ENCODE peak calls at places on chromosomes 7 and 10, in four cellular contexts. D, L, U and Z are unnamed samples. For H3K4me1, the result is how much of the 10 kb centered on the place peaks cover.

GRCh38 chr10:10330481-10330880 is 687.2 kb upstream of the CELF2 start:
- DNase-seq in D (no peak), L (no peak), U (no peak), Z (no peak)

GRCh38 chr10:129136866-129137415 is 330.1 kb upstream of the MGMT start:
- DNase-seq in D (no peak), L (no peak), U (no peak), Z (no peak)

GRCh38 chr10:83522881-83523386 is 616.4 kb upstream of the GHITM start:
- DNase-seq in D (no peak), L (no peak), U (no peak), Z (no peak)

GRCh38 chr7:133742709-133743538 is 384.2 kb upstream of the LRGUK start:
- DNase-seq in D (no peak), L (no peak), U (no peak), Z (no peak)

GRCh38 chr10:12308102-12308501 is 41.2 kb upstream of the CAMK1D start:
- DNase-seq in D (no peak), L (no peak), U (no peak), Z (no peak)

GRCh38 chr7:149669121-149669818 is 104.1 kb downstream of the ZNF467 start:
- DNase-seq in D (no peak), L (no peak), U (peak), Z (no peak)

GRCh38 chr10:6022693-6023092 is 39.5 kb downstream of the IL2RA start:
- DNase-seq in D (no peak), L (no peak), U (no peak), Z (no peak)

GRCh38 chr7:66454600-66455225 is 174.0 kb upstream of the KCTD7 start:
- DNase-seq in D (no peak), L (no peak), U (no peak), Z (no peak)

GRCh38 chr10:45640941-45641340 is 31.6 kb downstream of the ZFAND4 start:
- DNase-seq in D (no peak), L (no peak), U (no peak), Z (no peak)

DNA sequence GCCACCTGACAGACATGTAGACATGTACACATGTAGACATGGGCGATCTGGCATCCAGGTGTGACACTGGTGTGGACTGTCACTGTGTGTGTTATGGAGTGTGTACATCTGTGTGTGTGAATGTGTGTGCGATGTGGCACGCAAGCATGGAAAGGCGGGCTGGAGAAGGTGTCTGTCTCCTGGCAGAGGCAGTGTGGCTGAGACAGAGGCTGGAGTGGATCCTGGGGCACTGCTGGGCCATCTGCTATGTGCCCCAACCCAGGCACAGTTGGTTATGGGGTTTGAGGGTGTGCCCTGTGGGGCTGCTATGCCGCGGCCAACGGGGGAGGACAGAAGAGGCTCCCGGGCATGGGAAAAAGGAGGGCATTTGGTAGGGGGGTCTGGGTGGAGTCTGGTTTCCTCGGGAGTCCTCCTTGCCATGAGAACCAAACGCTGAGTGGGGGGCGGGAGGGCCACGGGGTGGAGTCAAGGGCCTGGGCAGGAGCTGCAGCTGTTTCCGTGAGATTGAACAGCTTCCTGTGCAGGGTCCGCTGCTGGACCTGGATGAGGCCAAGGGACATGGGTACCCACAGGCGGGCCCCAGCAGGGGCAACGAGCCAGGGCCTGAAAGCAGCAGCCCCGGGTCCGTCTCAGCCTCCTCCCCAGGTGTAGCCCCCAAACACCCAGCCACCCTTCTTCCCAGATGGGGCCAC is 1.3 kb downstream of the ELN start:
- DNase-seq in D (no peak), L (no peak), U (no peak), Z (no peak)
- H3K27ac ChIP-seq in D (peak), L (no peak), U (no peak), Z (no peak)

DNA sequence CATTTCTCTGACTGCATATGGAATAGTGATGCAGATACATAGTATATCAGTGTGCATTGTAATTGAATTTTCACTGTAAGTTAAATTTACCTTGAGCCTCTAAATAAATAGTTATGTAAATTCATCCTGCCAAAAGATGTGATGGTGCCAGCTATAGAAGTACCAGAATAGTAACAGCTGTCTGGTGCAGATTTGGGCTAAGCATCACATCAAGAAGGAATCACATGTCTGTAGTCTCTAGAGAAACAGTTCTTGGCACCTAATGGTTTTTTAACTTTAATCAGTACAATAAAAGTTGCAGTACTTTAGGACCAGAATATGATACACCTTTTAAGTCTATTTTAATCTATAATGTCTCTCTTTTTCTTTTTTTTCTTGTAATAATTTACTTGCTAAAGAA is 17.4 kb downstream of the PLEKHA1 start:
- DNase-seq in D (no peak), L (no peak), U (no peak), Z (no peak)
- H3K4me1 ChIP-seq in D (under half), L (under half), U (under half), Z (under half)

GRCh38 chr7:50339990-50340500 is 35.5 kb downstream of the IKZF1 start:
- DNase-seq in D (no peak), L (peak), U (no peak), Z (no peak)
- H3K27ac ChIP-seq in D (peak), L (peak), U (no peak), Z (peak)

GRCh38 chr7:92735707-92736106 is 100.7 kb downstream of the CDK6 start:
- DNase-seq in D (no peak), L (no peak), U (no peak), Z (no peak)

GRCh38 chr7:92730808-92731207 is 105.6 kb downstream of the CDK6 start:
- DNase-seq in D (no peak), L (no peak), U (no peak), Z (no peak)

GRCh38 chr7:92731327-92732063 is 104.9 kb downstream of the CDK6 start:
- DNase-seq in D (no peak), L (no peak), U (no peak), Z (no peak)

GRCh38 chr7:92729751-92730150 is 106.6 kb downstream of the CDK6 start:
- DNase-seq in D (no peak), L (no peak), U (no peak), Z (no peak)

DNA sequence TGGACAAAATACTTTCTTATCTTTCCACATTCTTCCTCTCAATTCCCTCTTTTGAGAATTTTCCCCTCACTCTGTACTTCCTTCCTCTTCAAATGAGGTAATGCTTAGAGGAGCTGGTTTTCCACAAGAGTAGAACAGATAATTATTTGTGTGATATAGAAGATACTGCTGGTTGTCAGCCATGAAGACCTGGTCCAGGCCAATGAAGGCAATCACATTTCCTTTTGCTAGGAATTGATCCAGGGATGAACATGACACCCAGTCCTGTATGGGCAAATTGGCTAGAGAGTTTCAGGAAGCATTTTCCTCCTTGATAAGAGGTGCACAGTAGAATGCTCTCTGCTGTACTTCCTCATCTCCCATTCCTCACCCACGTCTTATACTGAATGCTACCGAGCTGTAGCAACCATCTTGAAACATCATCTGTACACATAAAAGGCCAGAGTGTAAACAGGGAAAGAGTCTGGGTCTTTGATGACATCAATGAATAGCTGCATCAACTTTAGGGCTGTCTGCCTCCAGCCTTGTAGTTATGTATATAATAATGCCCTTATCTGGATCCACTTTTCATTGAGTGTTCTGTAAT is 103.8 kb downstream of the CDK6 start:
- DNase-seq in D (no peak), L (no peak), U (no peak), Z (no peak)
- H3K4me1 ChIP-seq in D (under half), L (under half), U (under half), Z (under half)

DNA sequence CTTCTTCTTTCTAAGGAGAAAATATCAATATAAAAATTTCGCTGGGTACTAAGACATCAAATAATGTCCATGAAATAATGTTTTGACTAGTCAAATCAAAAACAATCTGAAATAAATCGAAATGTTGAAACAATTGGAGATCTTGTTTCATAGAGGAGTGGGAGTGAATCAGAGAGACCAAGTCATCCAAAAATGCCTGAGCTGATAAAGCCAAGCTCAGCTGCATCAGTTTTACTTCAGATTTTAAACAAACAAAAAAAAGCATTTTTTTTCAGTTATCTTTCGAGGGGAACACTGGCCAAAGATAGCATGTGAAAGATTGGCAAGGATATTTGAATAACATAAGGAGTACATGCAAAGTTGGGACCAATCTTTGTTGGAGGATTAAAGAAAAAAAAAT is 47.3 kb downstream of the RHOBTB1 start:
- DNase-seq in D (no peak), L (no peak), U (no peak), Z (no peak)
- H3K27ac ChIP-seq in D (no peak), L (no peak), U (no peak), Z (no peak)

GRCh38 chr7:116532102-116532501 is 7.3 kb downstream of the CAV1 start:
- DNase-seq in D (no peak), L (no peak), U (no peak), Z (no peak)
- H3K4me1 ChIP-seq in D (under half), L (under half), U (under half), Z (under half)

GRCh38 chr7:134900430-134900876 is 85.9 kb upstream of the AGBL3 start:
- DNase-seq in D (no peak), L (no peak), U (no peak), Z (no peak)
- H3K27ac ChIP-seq in D (peak), L (no peak), U (peak), Z (no peak)

GRCh38 chr7:44265733-44266132 is 59.7 kb downstream of the CAMK2B start:
- DNase-seq in D (no peak), L (no peak), U (no peak), Z (no peak)
- H3K4me1 ChIP-seq in D (under half), L (under half), U (under half), Z (under half)

GRCh38 chr10:87945994-87946393 is 82.6 kb downstream of the PTEN start:
- DNase-seq in D (no peak), L (no peak), U (no peak), Z (no peak)

GRCh38 chr10:87940210-87940609 is 76.8 kb downstream of the PTEN start:
- DNase-seq in D (no peak), L (no peak), U (no peak), Z (no peak)

DNA sequence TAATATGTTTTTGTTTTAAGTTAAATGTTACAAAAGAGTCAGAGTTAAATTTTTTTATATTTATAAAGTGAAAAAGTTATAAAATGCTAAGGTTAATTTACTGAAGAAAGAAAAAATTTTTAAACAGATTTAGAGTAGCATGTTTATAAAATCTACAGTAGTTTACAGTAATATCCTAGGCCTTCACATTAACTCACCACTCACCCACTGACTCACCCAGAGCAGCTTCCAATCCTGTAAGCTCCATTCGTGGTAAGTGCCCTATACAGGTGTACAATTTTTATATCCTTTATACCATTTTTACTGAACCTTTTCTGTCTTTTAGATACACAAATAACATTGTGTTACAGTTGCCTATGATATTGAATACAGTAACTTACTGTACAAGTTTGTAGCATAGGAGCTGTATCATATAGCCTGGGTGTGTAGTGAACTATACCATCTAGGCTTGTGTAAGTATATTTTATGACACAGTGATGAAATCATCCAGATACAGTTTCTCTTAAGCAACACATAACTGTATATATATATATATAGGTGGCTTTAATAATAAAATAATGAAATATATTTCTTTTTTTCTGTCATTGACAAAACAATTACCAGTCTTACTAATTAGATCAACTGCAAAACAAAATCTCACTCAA is 79.6 kb downstream of the PTEN start:
- DNase-seq in D (no peak), L (no peak), U (no peak), Z (no peak)
- H3K27ac ChIP-seq in D (no peak), L (no peak), U (no peak), Z (no peak)

GRCh38 chr10:124715479-124715878 is 28.7 kb downstream of the FAM53B start:
- DNase-seq in D (no peak), L (no peak), U (no peak), Z (no peak)

GRCh38 chr10:124721295-124722052 is 22.7 kb downstream of the FAM53B start:
- DNase-seq in D (no peak), L (no peak), U (no peak), Z (no peak)

GRCh38 chr10:124717358-124717757 is 26.8 kb downstream of the FAM53B start:
- DNase-seq in D (no peak), L (no peak), U (no peak), Z (no peak)

GRCh38 chr10:124719213-124719851 is 24.8 kb downstream of the FAM53B start:
- DNase-seq in D (peak), L (peak), U (no peak), Z (peak)

GRCh38 chr10:124717911-124718734 is 26.1 kb downstream of the FAM53B start:
- DNase-seq in D (no peak), L (peak), U (no peak), Z (peak)
- H3K4me1 ChIP-seq in D (half or more), L (half or more), U (under half), Z (half or more)